ENCODE peak calls at places on chromosomes 7 and 10, in five cellular contexts. One of them, this sample, is unnamed.

GRCh38 chr7:101826081-101826835 is 8.8 kb downstream of the CUX1 start:
- DNase-seq in KBM-7: no peak
- DNase-seq in EL: no peak
- DNase-seq in Right ventricle myocardium superior: no peak
- DNase-seq in A549: no peak
- DNase-seq in this sample: no peak

GRCh38 chr7:148761499-148762278 is 63.0 kb downstream of the CUL1 start:
- DNase-seq in KBM-7: no peak
- DNase-seq in EL: no peak
- DNase-seq in Right ventricle myocardium superior: no peak
- DNase-seq in A549: no peak
- DNase-seq in this sample: no peak

GRCh38 chr7:95472521-95473160 is 13.1 kb upstream of the ASB4 start:
- DNase-seq in KBM-7: peak; percentile 10
- DNase-seq in EL: peak; percentile 50
- DNase-seq in A549: no peak
- DNase-seq in Right ventricle myocardium superior: no peak
- DNase-seq in this sample: no peak

GRCh38 chr10:121104476-121105111 is 253.4 kb downstream of the WDR11 start:
- DNase-seq in Right ventricle myocardium superior: no peak
- DNase-seq in A549: no peak
- DNase-seq in EL: no peak
- DNase-seq in KBM-7: no peak
- DNase-seq in this sample: no peak

GRCh38 chr7:12092499-12093130 is 118.5 kb upstream of the TMEM106B start:
- DNase-seq in EL: no peak
- DNase-seq in A549: no peak
- DNase-seq in KBM-7: no peak
- DNase-seq in Right ventricle myocardium superior: no peak
- DNase-seq in this sample: no peak

GRCh38 chr10:77794256-77795142 is 132.1 kb downstream of the DLG5 start:
- DNase-seq in A549: no peak
- DNase-seq in EL: no peak
- DNase-seq in Right ventricle myocardium superior: no peak
- DNase-seq in KBM-7: no peak
- DNase-seq in this sample: no peak

GRCh38 chr7:8176370-8177081 is 85.4 kb downstream of the ICA1 start:
- DNase-seq in A549: no peak
- DNase-seq in EL: no peak
- DNase-seq in KBM-7: peak; percentile 88
- DNase-seq in Right ventricle myocardium superior: no peak
- DNase-seq in this sample: no peak

GRCh38 chr7:12571691-12572090 is 1.2 kb downstream of the SCIN start:
- DNase-seq in A549: no peak
- DNase-seq in Right ventricle myocardium superior: no peak
- DNase-seq in EL: no peak
- DNase-seq in KBM-7: no peak
- DNase-seq in this sample: no peak

GRCh38 chr10:59625842-59626522 is 83.7 kb downstream of the SLC16A9 start:
- DNase-seq in Right ventricle myocardium superior: no peak
- DNase-seq in KBM-7: peak; percentile 81
- DNase-seq in A549: peak; percentile 73
- DNase-seq in EL: peak; percentile 59
- DNase-seq in this sample: peak; percentile 26

GRCh38 chr10:5079306-5079830 is 14.8 kb upstream of the AKR1C3 start:
- DNase-seq in Right ventricle myocardium superior: no peak
- DNase-seq in A549: no peak
- DNase-seq in EL: no peak
- DNase-seq in KBM-7: no peak
- DNase-seq in this sample: no peak

GRCh38 chr7:148402159-148402558 is 188.4 kb upstream of the C7orf33 start:
- DNase-seq in EL: no peak
- DNase-seq in KBM-7: peak; percentile 3
- DNase-seq in Right ventricle myocardium superior: no peak
- DNase-seq in A549: no peak
- DNase-seq in this sample: no peak

GRCh38 chr10:68989317-68989990 is 851 bp downstream of the KIFBP start:
- DNase-seq in EL: peak; percentile 26
- DNase-seq in KBM-7: no peak
- DNase-seq in A549: no peak
- DNase-seq in Right ventricle myocardium superior: no peak
- DNase-seq in this sample: no peak

GRCh38 chr7:83876593-83876992 is 227.7 kb upstream of the SEMA3E start:
- DNase-seq in EL: peak; percentile 72
- DNase-seq in Right ventricle myocardium superior: no peak
- DNase-seq in A549: no peak
- DNase-seq in KBM-7: no peak
- DNase-seq in this sample: no peak

GRCh38 chr10:95785942-95786669 is 30.1 kb downstream of the ENTPD1 start:
- DNase-seq in EL: no peak
- DNase-seq in Right ventricle myocardium superior: no peak
- DNase-seq in KBM-7: no peak
- DNase-seq in A549: no peak
- DNase-seq in this sample: no peak

GRCh38 chr7:157589680-157590079 is 252.9 kb downstream of the DNAJB6 start:
- DNase-seq in KBM-7: no peak
- DNase-seq in EL: no peak
- DNase-seq in Right ventricle myocardium superior: no peak
- DNase-seq in A549: no peak
- DNase-seq in this sample: no peak

GRCh38 chr10:126468876-126469643 is 80.8 kb upstream of the ADAM12 start:
- DNase-seq in Right ventricle myocardium superior: no peak
- DNase-seq in KBM-7: no peak
- DNase-seq in EL: peak; percentile 11
- DNase-seq in A549: no peak
- DNase-seq in this sample: no peak

GRCh38 chr7:155604504-155604997 is 39.9 kb upstream of the RBM33 start:
- DNase-seq in A549: no peak
- DNase-seq in EL: no peak
- DNase-seq in KBM-7: no peak
- DNase-seq in Right ventricle myocardium superior: no peak
- DNase-seq in this sample: no peak

GRCh38 chr10:13053794-13054462 is 46.0 kb upstream of the OPTN start:
- DNase-seq in A549: no peak
- DNase-seq in Right ventricle myocardium superior: no peak
- DNase-seq in KBM-7: no peak
- DNase-seq in EL: no peak
- DNase-seq in this sample: no peak